ENCODE peak calls at places on chromosomes 5 and 9, in eight cellular contexts. One of them, this sample, is unnamed.

GRCh38 chr9:91720313-91720712 is 229.7 kb downstream of the ROR2 start:
- DNase-seq in non-pigmented ciliary epithelial cell: no peak
- DNase-seq in HTR-8/SVneo: no peak
- DNase-seq in activated T-helper 1 cell treated with anti-CD3 and anti-CD28 coated beads, Interleukin-12 subunit alpha, Interleukin-12 subunit beta, Interleukin-2, Interleukin-4 antibody, amounts not matched to agents 30 ng/mL and 10 ng/mL and 1 ng/mL, durations not matched to agents 14 hours and 24 hours and 36 hours: no peak
- DNase-seq in stimulated activated CD4-positive, alpha-beta T cell treated with anti-CD3 and anti-CD28 coated beads, Interleukin-2, amount 100 ng/mL, for 48 hours: no peak
- DNase-seq in cardiac fibroblast: no peak
- DNase-seq in stimulated activated CD8-positive, alpha-beta memory T cell treated with anti-CD3 and anti-CD28 coated beads, Interleukin-15, amount 100 ng/mL, for 1 hour: no peak
- DNase-seq in cardiac septum: no peak
- DNase-seq in this sample: no peak

GRCh38 chr5:39501403-39501802 is 76.6 kb upstream of the DAB2 start:
- DNase-seq in non-pigmented ciliary epithelial cell: no peak
- DNase-seq in HTR-8/SVneo: peak; percentile 42
- DNase-seq in activated T-helper 1 cell treated with anti-CD3 and anti-CD28 coated beads, Interleukin-12 subunit alpha, Interleukin-12 subunit beta, Interleukin-2, Interleukin-4 antibody, amounts not matched to agents 30 ng/mL and 10 ng/mL and 1 ng/mL, durations not matched to agents 14 hours and 24 hours and 36 hours: no peak
- DNase-seq in stimulated activated CD4-positive, alpha-beta T cell treated with anti-CD3 and anti-CD28 coated beads, Interleukin-2, amount 100 ng/mL, for 48 hours: no peak
- DNase-seq in cardiac fibroblast: peak; percentile 88
- DNase-seq in stimulated activated CD8-positive, alpha-beta memory T cell treated with anti-CD3 and anti-CD28 coated beads, Interleukin-15, amount 100 ng/mL, for 1 hour: no peak
- DNase-seq in cardiac septum: no peak
- DNase-seq in this sample: no peak

GRCh38 chr5:177600458-177601018 is 606 bp downstream of the B4GALT7 start:
- DNase-seq in non-pigmented ciliary epithelial cell: no peak
- DNase-seq in HTR-8/SVneo: no peak
- DNase-seq in activated T-helper 1 cell treated with anti-CD3 and anti-CD28 coated beads, Interleukin-12 subunit alpha, Interleukin-12 subunit beta, Interleukin-2, Interleukin-4 antibody, amounts not matched to agents 30 ng/mL and 10 ng/mL and 1 ng/mL, durations not matched to agents 14 hours and 24 hours and 36 hours: no peak
- DNase-seq in stimulated activated CD4-positive, alpha-beta T cell treated with anti-CD3 and anti-CD28 coated beads, Interleukin-2, amount 100 ng/mL, for 48 hours: no peak
- DNase-seq in cardiac fibroblast: peak; percentile 31
- DNase-seq in stimulated activated CD8-positive, alpha-beta memory T cell treated with anti-CD3 and anti-CD28 coated beads, Interleukin-15, amount 100 ng/mL, for 1 hour: no peak
- DNase-seq in cardiac septum: no peak
- DNase-seq in this sample: no peak

GRCh38 chr9:135565636-135566035 is 4.1 kb downstream of the PAEP start:
- DNase-seq in non-pigmented ciliary epithelial cell: no peak
- DNase-seq in HTR-8/SVneo: no peak
- DNase-seq in activated T-helper 1 cell treated with anti-CD3 and anti-CD28 coated beads, Interleukin-12 subunit alpha, Interleukin-12 subunit beta, Interleukin-2, Interleukin-4 antibody, amounts not matched to agents 30 ng/mL and 10 ng/mL and 1 ng/mL, durations not matched to agents 14 hours and 24 hours and 36 hours: no peak
- DNase-seq in stimulated activated CD4-positive, alpha-beta T cell treated with anti-CD3 and anti-CD28 coated beads, Interleukin-2, amount 100 ng/mL, for 48 hours: no peak
- DNase-seq in cardiac fibroblast: no peak
- DNase-seq in stimulated activated CD8-positive, alpha-beta memory T cell treated with anti-CD3 and anti-CD28 coated beads, Interleukin-15, amount 100 ng/mL, for 1 hour: no peak
- DNase-seq in cardiac septum: no peak
- DNase-seq in this sample: no peak

GRCh38 chr5:172180936-172181335 is 7.1 kb downstream of the STK10 start:
- DNase-seq in non-pigmented ciliary epithelial cell: no peak
- DNase-seq in HTR-8/SVneo: no peak
- DNase-seq in activated T-helper 1 cell treated with anti-CD3 and anti-CD28 coated beads, Interleukin-12 subunit alpha, Interleukin-12 subunit beta, Interleukin-2, Interleukin-4 antibody, amounts not matched to agents 30 ng/mL and 10 ng/mL and 1 ng/mL, durations not matched to agents 14 hours and 24 hours and 36 hours: no peak
- DNase-seq in stimulated activated CD4-positive, alpha-beta T cell treated with anti-CD3 and anti-CD28 coated beads, Interleukin-2, amount 100 ng/mL, for 48 hours: no peak
- DNase-seq in cardiac fibroblast: no peak
- DNase-seq in stimulated activated CD8-positive, alpha-beta memory T cell treated with anti-CD3 and anti-CD28 coated beads, Interleukin-15, amount 100 ng/mL, for 1 hour: no peak
- DNase-seq in cardiac septum: no peak
- DNase-seq in this sample: no peak

GRCh38 chr5:76690027-76690679 is 25.8 kb upstream of the F2R start:
- DNase-seq in non-pigmented ciliary epithelial cell: no peak
- DNase-seq in HTR-8/SVneo: no peak
- DNase-seq in activated T-helper 1 cell treated with anti-CD3 and anti-CD28 coated beads, Interleukin-12 subunit alpha, Interleukin-12 subunit beta, Interleukin-2, Interleukin-4 antibody, amounts not matched to agents 30 ng/mL and 10 ng/mL and 1 ng/mL, durations not matched to agents 14 hours and 24 hours and 36 hours: no peak
- DNase-seq in stimulated activated CD4-positive, alpha-beta T cell treated with anti-CD3 and anti-CD28 coated beads, Interleukin-2, amount 100 ng/mL, for 48 hours: no peak
- DNase-seq in cardiac fibroblast: no peak
- DNase-seq in stimulated activated CD8-positive, alpha-beta memory T cell treated with anti-CD3 and anti-CD28 coated beads, Interleukin-15, amount 100 ng/mL, for 1 hour: no peak
- DNase-seq in cardiac septum: no peak
- DNase-seq in this sample: no peak

GRCh38 chr5:93886098-93886806 is 144.9 kb upstream of the POU5F2 start:
- DNase-seq in non-pigmented ciliary epithelial cell: no peak
- DNase-seq in HTR-8/SVneo: no peak
- DNase-seq in activated T-helper 1 cell treated with anti-CD3 and anti-CD28 coated beads, Interleukin-12 subunit alpha, Interleukin-12 subunit beta, Interleukin-2, Interleukin-4 antibody, amounts not matched to agents 30 ng/mL and 10 ng/mL and 1 ng/mL, durations not matched to agents 14 hours and 24 hours and 36 hours: no peak
- DNase-seq in stimulated activated CD4-positive, alpha-beta T cell treated with anti-CD3 and anti-CD28 coated beads, Interleukin-2, amount 100 ng/mL, for 48 hours: no peak
- DNase-seq in cardiac fibroblast: no peak
- DNase-seq in stimulated activated CD8-positive, alpha-beta memory T cell treated with anti-CD3 and anti-CD28 coated beads, Interleukin-15, amount 100 ng/mL, for 1 hour: no peak
- DNase-seq in cardiac septum: no peak
- DNase-seq in this sample: no peak

GRCh38 chr5:37391591-37391990 is 12.5 kb downstream of the WDR70 start:
- DNase-seq in non-pigmented ciliary epithelial cell: no peak
- DNase-seq in HTR-8/SVneo: no peak
- DNase-seq in activated T-helper 1 cell treated with anti-CD3 and anti-CD28 coated beads, Interleukin-12 subunit alpha, Interleukin-12 subunit beta, Interleukin-2, Interleukin-4 antibody, amounts not matched to agents 30 ng/mL and 10 ng/mL and 1 ng/mL, durations not matched to agents 14 hours and 24 hours and 36 hours: no peak
- DNase-seq in stimulated activated CD4-positive, alpha-beta T cell treated with anti-CD3 and anti-CD28 coated beads, Interleukin-2, amount 100 ng/mL, for 48 hours: no peak
- DNase-seq in cardiac fibroblast: no peak
- DNase-seq in stimulated activated CD8-positive, alpha-beta memory T cell treated with anti-CD3 and anti-CD28 coated beads, Interleukin-15, amount 100 ng/mL, for 1 hour: no peak
- DNase-seq in cardiac septum: no peak
- DNase-seq in this sample: no peak

GRCh38 chr5:8399471-8399870 is 530.5 kb downstream of the MTRR start:
- DNase-seq in non-pigmented ciliary epithelial cell: no peak
- DNase-seq in HTR-8/SVneo: no peak
- DNase-seq in activated T-helper 1 cell treated with anti-CD3 and anti-CD28 coated beads, Interleukin-12 subunit alpha, Interleukin-12 subunit beta, Interleukin-2, Interleukin-4 antibody, amounts not matched to agents 30 ng/mL and 10 ng/mL and 1 ng/mL, durations not matched to agents 14 hours and 24 hours and 36 hours: no peak
- DNase-seq in stimulated activated CD4-positive, alpha-beta T cell treated with anti-CD3 and anti-CD28 coated beads, Interleukin-2, amount 100 ng/mL, for 48 hours: no peak
- DNase-seq in cardiac fibroblast: no peak
- DNase-seq in stimulated activated CD8-positive, alpha-beta memory T cell treated with anti-CD3 and anti-CD28 coated beads, Interleukin-15, amount 100 ng/mL, for 1 hour: no peak
- DNase-seq in cardiac septum: no peak
- DNase-seq in this sample: no peak

GRCh38 chr5:65032250-65032649 is 263.5 kb downstream of the CWC27 start:
- DNase-seq in non-pigmented ciliary epithelial cell: peak; percentile 81
- DNase-seq in HTR-8/SVneo: no peak
- DNase-seq in activated T-helper 1 cell treated with anti-CD3 and anti-CD28 coated beads, Interleukin-12 subunit alpha, Interleukin-12 subunit beta, Interleukin-2, Interleukin-4 antibody, amounts not matched to agents 30 ng/mL and 10 ng/mL and 1 ng/mL, durations not matched to agents 14 hours and 24 hours and 36 hours: no peak
- DNase-seq in stimulated activated CD4-positive, alpha-beta T cell treated with anti-CD3 and anti-CD28 coated beads, Interleukin-2, amount 100 ng/mL, for 48 hours: no peak
- DNase-seq in cardiac fibroblast: peak; percentile 94
- DNase-seq in stimulated activated CD8-positive, alpha-beta memory T cell treated with anti-CD3 and anti-CD28 coated beads, Interleukin-15, amount 100 ng/mL, for 1 hour: no peak
- DNase-seq in cardiac septum: no peak
- DNase-seq in this sample: peak; percentile 84

GRCh38 chr5:126138475-126139005 is 284.7 kb upstream of the GRAMD2B start:
- DNase-seq in non-pigmented ciliary epithelial cell: peak; percentile 14
- DNase-seq in HTR-8/SVneo: peak; percentile 13
- DNase-seq in activated T-helper 1 cell treated with anti-CD3 and anti-CD28 coated beads, Interleukin-12 subunit alpha, Interleukin-12 subunit beta, Interleukin-2, Interleukin-4 antibody, amounts not matched to agents 30 ng/mL and 10 ng/mL and 1 ng/mL, durations not matched to agents 14 hours and 24 hours and 36 hours: no peak
- DNase-seq in stimulated activated CD4-positive, alpha-beta T cell treated with anti-CD3 and anti-CD28 coated beads, Interleukin-2, amount 100 ng/mL, for 48 hours: no peak
- DNase-seq in cardiac fibroblast: peak; percentile 38
- DNase-seq in stimulated activated CD8-positive, alpha-beta memory T cell treated with anti-CD3 and anti-CD28 coated beads, Interleukin-15, amount 100 ng/mL, for 1 hour: no peak
- DNase-seq in cardiac septum: no peak
- DNase-seq in this sample: no peak

GRCh38 chr9:19127881-19128719 is 808 bp upstream of the PLIN2 start:
- DNase-seq in non-pigmented ciliary epithelial cell: no peak
- DNase-seq in HTR-8/SVneo: no peak
- DNase-seq in activated T-helper 1 cell treated with anti-CD3 and anti-CD28 coated beads, Interleukin-12 subunit alpha, Interleukin-12 subunit beta, Interleukin-2, Interleukin-4 antibody, amounts not matched to agents 30 ng/mL and 10 ng/mL and 1 ng/mL, durations not matched to agents 14 hours and 24 hours and 36 hours: peak; percentile 18
- DNase-seq in stimulated activated CD4-positive, alpha-beta T cell treated with anti-CD3 and anti-CD28 coated beads, Interleukin-2, amount 100 ng/mL, for 48 hours: peak; percentile 29
- DNase-seq in cardiac fibroblast: no peak
- DNase-seq in stimulated activated CD8-positive, alpha-beta memory T cell treated with anti-CD3 and anti-CD28 coated beads, Interleukin-15, amount 100 ng/mL, for 1 hour: no peak
- DNase-seq in cardiac septum: no peak
- DNase-seq in this sample: no peak

GRCh38 chr5:38765461-38765861 is 80.4 kb upstream of the OSMR start:
- DNase-seq in non-pigmented ciliary epithelial cell: no peak
- DNase-seq in HTR-8/SVneo: peak; percentile 73
- DNase-seq in activated T-helper 1 cell treated with anti-CD3 and anti-CD28 coated beads, Interleukin-12 subunit alpha, Interleukin-12 subunit beta, Interleukin-2, Interleukin-4 antibody, amounts not matched to agents 30 ng/mL and 10 ng/mL and 1 ng/mL, durations not matched to agents 14 hours and 24 hours and 36 hours: no peak
- DNase-seq in stimulated activated CD4-positive, alpha-beta T cell treated with anti-CD3 and anti-CD28 coated beads, Interleukin-2, amount 100 ng/mL, for 48 hours: no peak
- DNase-seq in cardiac fibroblast: peak; percentile 51
- DNase-seq in stimulated activated CD8-positive, alpha-beta memory T cell treated with anti-CD3 and anti-CD28 coated beads, Interleukin-15, amount 100 ng/mL, for 1 hour: no peak
- DNase-seq in cardiac septum: no peak
- DNase-seq in this sample: no peak

GRCh38 chr9:126652140-126652558 is 38.4 kb downstream of the LMX1B start:
- DNase-seq in non-pigmented ciliary epithelial cell: no peak
- DNase-seq in HTR-8/SVneo: no peak
- DNase-seq in activated T-helper 1 cell treated with anti-CD3 and anti-CD28 coated beads, Interleukin-12 subunit alpha, Interleukin-12 subunit beta, Interleukin-2, Interleukin-4 antibody, amounts not matched to agents 30 ng/mL and 10 ng/mL and 1 ng/mL, durations not matched to agents 14 hours and 24 hours and 36 hours: no peak
- DNase-seq in stimulated activated CD4-positive, alpha-beta T cell treated with anti-CD3 and anti-CD28 coated beads, Interleukin-2, amount 100 ng/mL, for 48 hours: no peak
- DNase-seq in cardiac fibroblast: no peak
- DNase-seq in stimulated activated CD8-positive, alpha-beta memory T cell treated with anti-CD3 and anti-CD28 coated beads, Interleukin-15, amount 100 ng/mL, for 1 hour: no peak
- DNase-seq in cardiac septum: no peak
- DNase-seq in this sample: no peak

GRCh38 chr5:42740920-42741319 is 15.7 kb upstream of the CCDC152 start:
- DNase-seq in non-pigmented ciliary epithelial cell: no peak
- DNase-seq in HTR-8/SVneo: no peak
- DNase-seq in activated T-helper 1 cell treated with anti-CD3 and anti-CD28 coated beads, Interleukin-12 subunit alpha, Interleukin-12 subunit beta, Interleukin-2, Interleukin-4 antibody, amounts not matched to agents 30 ng/mL and 10 ng/mL and 1 ng/mL, durations not matched to agents 14 hours and 24 hours and 36 hours: no peak
- DNase-seq in stimulated activated CD4-positive, alpha-beta T cell treated with anti-CD3 and anti-CD28 coated beads, Interleukin-2, amount 100 ng/mL, for 48 hours: no peak
- DNase-seq in cardiac fibroblast: no peak
- DNase-seq in stimulated activated CD8-positive, alpha-beta memory T cell treated with anti-CD3 and anti-CD28 coated beads, Interleukin-15, amount 100 ng/mL, for 1 hour: no peak
- DNase-seq in cardiac septum: no peak
- DNase-seq in this sample: no peak

GRCh38 chr9:136138566-136138965 is 19.9 kb upstream of the TMEM250 start:
- DNase-seq in non-pigmented ciliary epithelial cell: no peak
- DNase-seq in HTR-8/SVneo: no peak
- DNase-seq in activated T-helper 1 cell treated with anti-CD3 and anti-CD28 coated beads, Interleukin-12 subunit alpha, Interleukin-12 subunit beta, Interleukin-2, Interleukin-4 antibody, amounts not matched to agents 30 ng/mL and 10 ng/mL and 1 ng/mL, durations not matched to agents 14 hours and 24 hours and 36 hours: no peak
- DNase-seq in stimulated activated CD4-positive, alpha-beta T cell treated with anti-CD3 and anti-CD28 coated beads, Interleukin-2, amount 100 ng/mL, for 48 hours: peak; percentile 52
- DNase-seq in cardiac fibroblast: peak; percentile 7
- DNase-seq in stimulated activated CD8-positive, alpha-beta memory T cell treated with anti-CD3 and anti-CD28 coated beads, Interleukin-15, amount 100 ng/mL, for 1 hour: no peak
- DNase-seq in cardiac septum: no peak
- DNase-seq in this sample: no peak

GRCh38 chr5:115850771-115851416 is 9.2 kb downstream of the AP3S1 start:
- DNase-seq in non-pigmented ciliary epithelial cell: no peak
- DNase-seq in HTR-8/SVneo: no peak
- DNase-seq in activated T-helper 1 cell treated with anti-CD3 and anti-CD28 coated beads, Interleukin-12 subunit alpha, Interleukin-12 subunit beta, Interleukin-2, Interleukin-4 antibody, amounts not matched to agents 30 ng/mL and 10 ng/mL and 1 ng/mL, durations not matched to agents 14 hours and 24 hours and 36 hours: no peak
- DNase-seq in stimulated activated CD4-positive, alpha-beta T cell treated with anti-CD3 and anti-CD28 coated beads, Interleukin-2, amount 100 ng/mL, for 48 hours: no peak
- DNase-seq in cardiac fibroblast: peak; percentile 70
- DNase-seq in stimulated activated CD8-positive, alpha-beta memory T cell treated with anti-CD3 and anti-CD28 coated beads, Interleukin-15, amount 100 ng/mL, for 1 hour: no peak
- DNase-seq in cardiac septum: no peak
- DNase-seq in this sample: no peak

GRCh38 chr5:140309706-140310249 is 6.9 kb upstream of the PFDN1 start:
- DNase-seq in non-pigmented ciliary epithelial cell: no peak
- DNase-seq in HTR-8/SVneo: no peak
- DNase-seq in activated T-helper 1 cell treated with anti-CD3 and anti-CD28 coated beads, Interleukin-12 subunit alpha, Interleukin-12 subunit beta, Interleukin-2, Interleukin-4 antibody, amounts not matched to agents 30 ng/mL and 10 ng/mL and 1 ng/mL, durations not matched to agents 14 hours and 24 hours and 36 hours: no peak
- DNase-seq in stimulated activated CD4-positive, alpha-beta T cell treated with anti-CD3 and anti-CD28 coated beads, Interleukin-2, amount 100 ng/mL, for 48 hours: no peak
- DNase-seq in cardiac fibroblast: no peak
- DNase-seq in stimulated activated CD8-positive, alpha-beta memory T cell treated with anti-CD3 and anti-CD28 coated beads, Interleukin-15, amount 100 ng/mL, for 1 hour: no peak
- DNase-seq in cardiac septum: no peak
- DNase-seq in this sample: no peak

GRCh38 chr5:103510851-103511553 is 51.6 kb downstream of the NUDT12 start:
- DNase-seq in non-pigmented ciliary epithelial cell: no peak
- DNase-seq in HTR-8/SVneo: no peak
- DNase-seq in activated T-helper 1 cell treated with anti-CD3 and anti-CD28 coated beads, Interleukin-12 subunit alpha, Interleukin-12 subunit beta, Interleukin-2, Interleukin-4 antibody, amounts not matched to agents 30 ng/mL and 10 ng/mL and 1 ng/mL, durations not matched to agents 14 hours and 24 hours and 36 hours: no peak
- DNase-seq in stimulated activated CD4-positive, alpha-beta T cell treated with anti-CD3 and anti-CD28 coated beads, Interleukin-2, amount 100 ng/mL, for 48 hours: no peak
- DNase-seq in cardiac fibroblast: peak; percentile 55
- DNase-seq in stimulated activated CD8-positive, alpha-beta memory T cell treated with anti-CD3 and anti-CD28 coated beads, Interleukin-15, amount 100 ng/mL, for 1 hour: no peak
- DNase-seq in cardiac septum: no peak
- DNase-seq in this sample: no peak

GRCh38 chr5:173623789-173624188 is 7.3 kb upstream of the BOD1 start:
- DNase-seq in non-pigmented ciliary epithelial cell: no peak
- DNase-seq in HTR-8/SVneo: no peak
- DNase-seq in activated T-helper 1 cell treated with anti-CD3 and anti-CD28 coated beads, Interleukin-12 subunit alpha, Interleukin-12 subunit beta, Interleukin-2, Interleukin-4 antibody, amounts not matched to agents 30 ng/mL and 10 ng/mL and 1 ng/mL, durations not matched to agents 14 hours and 24 hours and 36 hours: no peak
- DNase-seq in stimulated activated CD4-positive, alpha-beta T cell treated with anti-CD3 and anti-CD28 coated beads, Interleukin-2, amount 100 ng/mL, for 48 hours: no peak
- DNase-seq in cardiac fibroblast: no peak
- DNase-seq in stimulated activated CD8-positive, alpha-beta memory T cell treated with anti-CD3 and anti-CD28 coated beads, Interleukin-15, amount 100 ng/mL, for 1 hour: no peak
- DNase-seq in cardiac septum: no peak
- DNase-seq in this sample: no peak

GRCh38 chr9:125749951-125750655 is 2.9 kb downstream of the PBX3 start:
- DNase-seq in non-pigmented ciliary epithelial cell: no peak
- DNase-seq in HTR-8/SVneo: no peak
- DNase-seq in activated T-helper 1 cell treated with anti-CD3 and anti-CD28 coated beads, Interleukin-12 subunit alpha, Interleukin-12 subunit beta, Interleukin-2, Interleukin-4 antibody, amounts not matched to agents 30 ng/mL and 10 ng/mL and 1 ng/mL, durations not matched to agents 14 hours and 24 hours and 36 hours: no peak
- DNase-seq in stimulated activated CD4-positive, alpha-beta T cell treated with anti-CD3 and anti-CD28 coated beads, Interleukin-2, amount 100 ng/mL, for 48 hours: no peak
- DNase-seq in cardiac fibroblast: peak; percentile 28
- DNase-seq in stimulated activated CD8-positive, alpha-beta memory T cell treated with anti-CD3 and anti-CD28 coated beads, Interleukin-15, amount 100 ng/mL, for 1 hour: no peak
- DNase-seq in cardiac septum: no peak
- DNase-seq in this sample: no peak

GRCh38 chr5:93100976-93101375 is 480.0 kb downstream of the NR2F1-AS1 start:
- DNase-seq in non-pigmented ciliary epithelial cell: no peak
- DNase-seq in HTR-8/SVneo: no peak
- DNase-seq in activated T-helper 1 cell treated with anti-CD3 and anti-CD28 coated beads, Interleukin-12 subunit alpha, Interleukin-12 subunit beta, Interleukin-2, Interleukin-4 antibody, amounts not matched to agents 30 ng/mL and 10 ng/mL and 1 ng/mL, durations not matched to agents 14 hours and 24 hours and 36 hours: no peak
- DNase-seq in stimulated activated CD4-positive, alpha-beta T cell treated with anti-CD3 and anti-CD28 coated beads, Interleukin-2, amount 100 ng/mL, for 48 hours: no peak
- DNase-seq in cardiac fibroblast: peak; percentile 58
- DNase-seq in stimulated activated CD8-positive, alpha-beta memory T cell treated with anti-CD3 and anti-CD28 coated beads, Interleukin-15, amount 100 ng/mL, for 1 hour: no peak
- DNase-seq in cardiac septum: no peak
- DNase-seq in this sample: no peak

GRCh38 chr9:108150736-108151135 is 661.2 kb upstream of the KLF4 start:
- DNase-seq in non-pigmented ciliary epithelial cell: no peak
- DNase-seq in HTR-8/SVneo: no peak
- DNase-seq in activated T-helper 1 cell treated with anti-CD3 and anti-CD28 coated beads, Interleukin-12 subunit alpha, Interleukin-12 subunit beta, Interleukin-2, Interleukin-4 antibody, amounts not matched to agents 30 ng/mL and 10 ng/mL and 1 ng/mL, durations not matched to agents 14 hours and 24 hours and 36 hours: no peak
- DNase-seq in stimulated activated CD4-positive, alpha-beta T cell treated with anti-CD3 and anti-CD28 coated beads, Interleukin-2, amount 100 ng/mL, for 48 hours: no peak
- DNase-seq in cardiac fibroblast: peak; percentile 82
- DNase-seq in stimulated activated CD8-positive, alpha-beta memory T cell treated with anti-CD3 and anti-CD28 coated beads, Interleukin-15, amount 100 ng/mL, for 1 hour: no peak
- DNase-seq in cardiac septum: no peak
- DNase-seq in this sample: no peak

GRCh38 chr9:81052846-81053245 is 636.5 kb downstream of the TLE1 start:
- DNase-seq in non-pigmented ciliary epithelial cell: no peak
- DNase-seq in HTR-8/SVneo: no peak
- DNase-seq in activated T-helper 1 cell treated with anti-CD3 and anti-CD28 coated beads, Interleukin-12 subunit alpha, Interleukin-12 subunit beta, Interleukin-2, Interleukin-4 antibody, amounts not matched to agents 30 ng/mL and 10 ng/mL and 1 ng/mL, durations not matched to agents 14 hours and 24 hours and 36 hours: no peak
- DNase-seq in stimulated activated CD4-positive, alpha-beta T cell treated with anti-CD3 and anti-CD28 coated beads, Interleukin-2, amount 100 ng/mL, for 48 hours: no peak
- DNase-seq in cardiac fibroblast: no peak
- DNase-seq in stimulated activated CD8-positive, alpha-beta memory T cell treated with anti-CD3 and anti-CD28 coated beads, Interleukin-15, amount 100 ng/mL, for 1 hour: no peak
- DNase-seq in cardiac septum: no peak
- DNase-seq in this sample: no peak

GRCh38 chr5:178196986-178197385 is 7.3 kb upstream of the HNRNPAB start:
- DNase-seq in non-pigmented ciliary epithelial cell: no peak
- DNase-seq in HTR-8/SVneo: no peak
- DNase-seq in activated T-helper 1 cell treated with anti-CD3 and anti-CD28 coated beads, Interleukin-12 subunit alpha, Interleukin-12 subunit beta, Interleukin-2, Interleukin-4 antibody, amounts not matched to agents 30 ng/mL and 10 ng/mL and 1 ng/mL, durations not matched to agents 14 hours and 24 hours and 36 hours: no peak
- DNase-seq in stimulated activated CD4-positive, alpha-beta T cell treated with anti-CD3 and anti-CD28 coated beads, Interleukin-2, amount 100 ng/mL, for 48 hours: no peak
- DNase-seq in cardiac fibroblast: no peak
- DNase-seq in stimulated activated CD8-positive, alpha-beta memory T cell treated with anti-CD3 and anti-CD28 coated beads, Interleukin-15, amount 100 ng/mL, for 1 hour: no peak
- DNase-seq in cardiac septum: peak; percentile 38
- DNase-seq in this sample: no peak

GRCh38 chr9:2161661-2162060 is 146.5 kb downstream of the SMARCA2 start:
- DNase-seq in non-pigmented ciliary epithelial cell: no peak
- DNase-seq in HTR-8/SVneo: no peak
- DNase-seq in activated T-helper 1 cell treated with anti-CD3 and anti-CD28 coated beads, Interleukin-12 subunit alpha, Interleukin-12 subunit beta, Interleukin-2, Interleukin-4 antibody, amounts not matched to agents 30 ng/mL and 10 ng/mL and 1 ng/mL, durations not matched to agents 14 hours and 24 hours and 36 hours: no peak
- DNase-seq in stimulated activated CD4-positive, alpha-beta T cell treated with anti-CD3 and anti-CD28 coated beads, Interleukin-2, amount 100 ng/mL, for 48 hours: no peak
- DNase-seq in cardiac fibroblast: no peak
- DNase-seq in stimulated activated CD8-positive, alpha-beta memory T cell treated with anti-CD3 and anti-CD28 coated beads, Interleukin-15, amount 100 ng/mL, for 1 hour: no peak
- DNase-seq in cardiac septum: no peak
- DNase-seq in this sample: no peak